ENCODE peak calls at places on chromosome 7, in four cellular contexts. W is fibroblast of the aortic adventitia, R is HCT116, Y is lower lobe of right lung. S is an unnamed sample.

GRCh38 chr7:106485919-106486318 is 175.0 kb downstream of the CCDC71L start:
- DNase-seq in W (no peak), Y (no peak), R (no peak), S (no peak)

GRCh38 chr7:24812313-24812945 is 55.2 kb upstream of the GSDME start:
- DNase-seq in R (no peak), W (peak; percentile 62), Y (peak; percentile 56), S (peak; percentile 60)

GRCh38 chr7:130875901-130876300 is 141.9 kb upstream of the KLF14 start:
- DNase-seq in Y (no peak), W (no peak), R (no peak), S (no peak)

GRCh38 chr7:12062062-12062461 is 149.0 kb upstream of the TMEM106B start:
- DNase-seq in W (no peak), R (no peak), Y (no peak), S (peak; percentile 20)

GRCh38 chr7:152633072-152633471 is 42.9 kb downstream of the XRCC2 start:
- DNase-seq in Y (no peak), W (no peak), R (no peak), S (no peak)

GRCh38 chr7:129228633-129229032 is 3.8 kb downstream of the AHCYL2 start:
- DNase-seq in R (no peak), Y (no peak), W (no peak), S (no peak)

GRCh38 chr7:22574756-22575517 is 74.9 kb upstream of the STEAP1B start:
- DNase-seq in W (peak; percentile 68), Y (no peak), R (no peak), S (no peak)

GRCh38 chr7:70406419-70407189 is 725.3 kb upstream of the GALNT17 start:
- DNase-seq in W (no peak), Y (no peak), R (no peak), S (no peak)

GRCh38 chr7:81155654-81156373 is 237.0 kb upstream of the SEMA3C start:
- DNase-seq in W (no peak), Y (no peak), R (peak; percentile 50), S (no peak)

GRCh38 chr7:134986363-134987231 is at the start of gene AGBL3:
- DNase-seq in Y (peak; percentile 98), R (peak; percentile 95), W (peak; percentile 97), S (peak; percentile 95)

GRCh38 chr7:29538322-29538874 is 25.2 kb upstream of the PRR15 start:
- DNase-seq in R (no peak), W (no peak), Y (no peak), S (peak; percentile 6)

GRCh38 chr7:44489955-44490350 is 505 bp downstream of the NUDCD3 start:
- DNase-seq in R (no peak), W (peak; percentile 41), Y (peak; percentile 46), S (peak; percentile 30)

GRCh38 chr7:21345361-21345760 is 82.5 kb upstream of the SP4 start:
- DNase-seq in W (no peak), Y (no peak), R (no peak), S (no peak)

GRCh38 chr7:124351950-124352349 is 319.1 kb upstream of the TMEM229A start:
- DNase-seq in W (no peak), R (no peak), Y (no peak), S (no peak)

GRCh38 chr7:54769203-54769602 is 10.2 kb upstream of the SEC61G start:
- DNase-seq in R (no peak), Y (no peak), W (no peak), S (no peak)

GRCh38 chr7:121501566-121501965 is 105.5 kb upstream of the FAM3C start:
- DNase-seq in R (no peak), W (no peak), Y (no peak), S (no peak)

GRCh38 chr7:112665709-112666108 is 124.5 kb downstream of the TMEM168 start:
- DNase-seq in R (no peak), W (peak; percentile 2), Y (no peak), S (peak; percentile 18)

DNA sequence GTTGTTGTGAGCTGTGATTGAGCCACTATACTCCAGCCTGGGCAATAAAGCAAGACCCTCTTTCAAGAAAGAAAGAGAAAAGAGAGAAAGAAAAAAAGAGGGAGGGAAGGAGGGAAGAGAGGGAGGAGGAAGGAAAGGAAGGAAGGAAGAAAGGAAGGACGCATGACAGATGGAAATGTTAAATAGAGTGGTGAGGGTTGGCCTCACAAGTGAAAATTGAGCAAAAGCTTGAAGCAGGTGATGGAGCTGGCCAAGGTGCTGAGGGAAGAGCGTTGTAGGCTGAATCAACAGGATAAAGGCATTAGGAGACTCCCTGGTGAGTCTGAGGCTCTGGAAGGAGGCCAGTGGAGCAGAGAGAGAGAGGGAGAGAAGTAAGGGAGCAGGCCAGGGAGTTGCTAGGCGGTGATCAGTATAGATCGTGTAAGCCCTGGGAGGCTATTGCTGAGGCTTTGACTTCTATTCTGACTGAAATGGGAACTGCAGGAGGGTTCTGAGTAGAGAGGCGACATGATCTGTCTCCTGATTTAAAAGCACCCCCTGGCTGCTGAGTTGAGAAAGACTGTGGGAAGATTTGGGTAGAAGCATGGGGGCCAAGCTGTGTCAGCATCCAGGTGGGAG is 26.5 kb upstream of the TMEM248 start:
- DNase-seq in Y (no peak), R (no peak), W (peak; percentile 40), S (peak; percentile 33)
- TF ChIP-seq CTCF in Y (no peak), R (peak; percentile 28), W (no peak), S (no peak)

GRCh38 chr7:117669818-117670217 is 190.0 kb downstream of the CFTR start:
- DNase-seq in W (peak; percentile 24), R (no peak), Y (no peak), S (no peak)
- TF ChIP-seq CTCF in W (peak; percentile 13), R (no peak), Y (no peak), S (no peak)

DNA sequence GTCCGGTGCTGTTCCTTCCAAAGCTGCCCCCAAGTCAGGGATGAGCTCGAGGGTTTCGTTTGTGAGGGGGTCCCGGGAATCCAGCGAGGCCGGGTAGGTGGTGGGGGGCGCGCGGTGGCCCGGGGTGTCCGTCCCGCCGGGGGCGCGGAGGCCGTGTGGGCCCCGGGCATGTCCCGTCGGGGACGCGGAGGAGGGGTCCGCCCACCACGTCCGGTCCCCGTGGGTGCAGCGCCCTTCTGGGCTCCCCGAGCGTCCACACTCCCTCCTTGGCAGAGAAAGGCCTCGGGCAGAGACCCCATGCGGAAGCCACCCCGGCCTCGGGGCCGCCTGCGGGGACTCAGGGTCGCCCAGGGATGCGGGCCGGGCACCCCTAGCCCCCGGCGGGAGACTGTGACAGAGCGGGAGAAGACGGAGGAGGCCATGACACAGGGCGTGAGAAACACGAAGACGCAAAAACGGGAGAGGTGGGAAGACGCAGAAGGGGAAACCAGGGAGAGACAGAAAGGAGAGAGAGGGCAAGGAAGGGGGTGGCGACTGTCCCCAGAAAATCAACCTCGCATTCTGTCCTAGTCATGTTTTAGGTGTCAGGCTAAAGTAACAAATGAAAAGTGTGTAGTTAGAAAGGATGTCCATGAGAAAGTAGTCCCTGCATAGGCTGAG is 668 bp upstream of the ZNF425 start:
- DNase-seq in W (no peak), R (no peak), Y (peak; percentile 82), S (peak; percentile 50)
- TF ChIP-seq CTCF in W (no peak), R (no peak), Y (no peak), S (no peak)

DNA sequence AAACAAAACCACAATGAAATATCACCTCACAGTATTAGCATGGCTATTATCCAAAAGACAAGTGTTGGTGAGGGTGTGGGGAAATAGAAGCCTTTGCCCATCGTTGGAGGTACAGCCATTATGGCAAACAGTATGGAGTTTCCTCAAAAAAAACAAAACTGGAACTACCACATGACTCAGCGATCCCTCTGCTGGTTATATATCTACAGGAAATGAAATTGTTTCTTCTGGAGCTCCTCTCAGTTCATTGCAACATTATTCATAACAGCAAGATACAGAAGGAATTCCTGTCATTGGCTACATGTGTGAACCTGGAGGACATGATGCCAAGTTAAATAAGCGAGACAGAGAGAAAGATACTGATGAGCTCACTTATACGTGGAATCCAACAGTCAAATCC is 2.4 kb upstream of the UBE3C start:
- DNase-seq in Y (no peak), R (no peak), W (peak; percentile 92), S (peak; percentile 90)
- TF ChIP-seq CTCF in Y (no peak), R (no peak), W (peak; percentile 43), S (no peak)

S was measured in MCF 10A.